ENCODE peak calls at places on chromosome 16, in five cellular contexts. One of them, this sample, is unnamed.
A peak's percentile ranks its signal among the peaks of the same experiment; 100 is the strongest.

GRCh38 chr16:48366165-48367093 is 18.8 kb downstream of the SIAH1 start:
- DNase-seq in GM12892: no peak
- DNase-seq in HepG2: peak; percentile 79
- DNase-seq in H1: no peak
- DNase-seq in K562: peak; percentile 35
- DNase-seq in this sample: peak; percentile 32

GRCh38 chr16:75265911-75266701 is 14.7 kb upstream of the BCAR1 start:
- DNase-seq in H1: no peak
- DNase-seq in HepG2: peak; percentile 84
- DNase-seq in GM12892: peak; percentile 98
- DNase-seq in K562: peak; percentile 95
- DNase-seq in this sample: peak; percentile 93

GRCh38 chr16:64132686-64133085 is 989.2 kb downstream of the CDH11 start:
- DNase-seq in H1: no peak
- DNase-seq in K562: no peak
- DNase-seq in GM12892: no peak
- DNase-seq in HepG2: no peak
- DNase-seq in this sample: no peak

GRCh38 chr16:89374393-89374948 is 115.9 kb downstream of the ANKRD11 start:
- DNase-seq in H1: no peak
- DNase-seq in HepG2: no peak
- DNase-seq in K562: no peak
- DNase-seq in GM12892: no peak
- DNase-seq in this sample: no peak

GRCh38 chr16:73047536-73048291 is at the start of gene ZFHX3:
- DNase-seq in GM12892: no peak
- DNase-seq in K562: no peak
- DNase-seq in HepG2: peak; percentile 76
- DNase-seq in H1: no peak
- DNase-seq in this sample: peak; percentile 56

GRCh38 chr16:83967838-83968482 is at the start of gene NECAB2:
- DNase-seq in H1: no peak
- DNase-seq in GM12892: peak; percentile 76
- DNase-seq in HepG2: no peak
- DNase-seq in K562: peak; percentile 95
- DNase-seq in this sample: peak; percentile 82

GRCh38 chr16:67734731-67735201 is 15.7 kb upstream of the GFOD2 start:
- DNase-seq in GM12892: no peak
- DNase-seq in K562: no peak
- DNase-seq in HepG2: no peak
- DNase-seq in H1: no peak
- DNase-seq in this sample: no peak

GRCh38 chr16:1102333-1102700 is 6.3 kb upstream of the C1QTNF8 start:
- DNase-seq in HepG2: no peak
- DNase-seq in GM12892: no peak
- DNase-seq in H1: no peak
- DNase-seq in K562: no peak
- DNase-seq in this sample: no peak

GRCh38 chr16:68642436-68643064 is 2.6 kb upstream of the CDH3 start:
- DNase-seq in GM12892: no peak
- DNase-seq in H1: peak; percentile 31
- DNase-seq in K562: no peak
- DNase-seq in HepG2: no peak
- DNase-seq in this sample: no peak

GRCh38 chr16:23679274-23679985 is 741 bp downstream of the PLK1 start:
- DNase-seq in GM12892: peak; percentile 58
- DNase-seq in HepG2: peak; percentile 63
- DNase-seq in H1: no peak
- DNase-seq in K562: peak; percentile 91
- DNase-seq in this sample: peak; percentile 52

GRCh38 chr16:3785413-3785812 is 68.1 kb upstream of the TRAP1 start:
- DNase-seq in H1: no peak
- DNase-seq in HepG2: no peak
- DNase-seq in GM12892: no peak
- DNase-seq in K562: no peak
- DNase-seq in this sample: no peak

GRCh38 chr16:59635674-59636073 is 901.6 kb upstream of the GOT2 start:
- DNase-seq in K562: no peak
- DNase-seq in H1: no peak
- DNase-seq in GM12892: no peak
- DNase-seq in HepG2: no peak
- DNase-seq in this sample: no peak

GRCh38 chr16:48117217-48118105 is 38.3 kb downstream of the ABCC12 start:
- DNase-seq in H1: peak; percentile 71
- DNase-seq in GM12892: peak; percentile 83
- DNase-seq in K562: peak; percentile 89
- DNase-seq in HepG2: peak; percentile 81
- DNase-seq in this sample: peak; percentile 87

GRCh38 chr16:2686912-2687507 is 4.7 kb downstream of the KCTD5 start:
- DNase-seq in GM12892: peak; percentile 90
- DNase-seq in HepG2: no peak
- DNase-seq in H1: no peak
- DNase-seq in K562: peak; percentile 40
- DNase-seq in this sample: peak; percentile 90

GRCh38 chr16:74607967-74608356 is 1.0 kb upstream of the GLG1 start:
- DNase-seq in GM12892: no peak
- DNase-seq in HepG2: no peak
- DNase-seq in H1: no peak
- DNase-seq in K562: no peak
- DNase-seq in this sample: no peak

GRCh38 chr16:26281681-26282080 is 589.9 kb downstream of the HS3ST4 start:
- DNase-seq in K562: no peak
- DNase-seq in GM12892: no peak
- DNase-seq in H1: no peak
- DNase-seq in HepG2: no peak
- DNase-seq in this sample: no peak

GRCh38 chr16:73043828-73044493 is 4.0 kb downstream of the ZFHX3 start:
- DNase-seq in K562: no peak
- DNase-seq in GM12892: no peak
- DNase-seq in H1: no peak
- DNase-seq in HepG2: no peak
- DNase-seq in this sample: no peak

GRCh38 chr16:71520550-71520949 is 5.7 kb upstream of the CHST4 start:
- DNase-seq in GM12892: no peak
- DNase-seq in HepG2: no peak
- DNase-seq in H1: no peak
- DNase-seq in K562: no peak
- DNase-seq in this sample: no peak

GRCh38 chr16:27795992-27796614 is 246.2 kb downstream of the KATNIP start:
- DNase-seq in HepG2: peak; percentile 51
- DNase-seq in H1: peak; percentile 21
- DNase-seq in K562: peak; percentile 35
- DNase-seq in GM12892: no peak
- DNase-seq in this sample: no peak

GRCh38 chr16:30609928-30610839 is at the start of gene ZNF689:
- DNase-seq in HepG2: peak; percentile 98
- DNase-seq in K562: peak; percentile 99
- DNase-seq in GM12892: peak; percentile 85
- DNase-seq in H1: peak; percentile 99
- DNase-seq in this sample: peak; percentile 89

GRCh38 chr16:75225678-75226515 is 7.1 kb downstream of the CTRB1 start:
- DNase-seq in HepG2: no peak
- DNase-seq in GM12892: no peak
- DNase-seq in K562: no peak
- DNase-seq in H1: no peak
- DNase-seq in this sample: no peak

GRCh38 chr16:88078111-88078775 is 127.0 kb downstream of the BANP start:
- DNase-seq in K562: no peak
- DNase-seq in HepG2: no peak
- DNase-seq in GM12892: no peak
- DNase-seq in H1: no peak
- DNase-seq in this sample: no peak
- TF ChIP-seq POLR2A in K562: no peak
- TF ChIP-seq POLR2A in HepG2: no peak
- TF ChIP-seq POLR2A in GM12892: no peak
- TF ChIP-seq POLR2A in H1: no peak
- TF ChIP-seq POLR2A in this sample: no peak

DNA sequence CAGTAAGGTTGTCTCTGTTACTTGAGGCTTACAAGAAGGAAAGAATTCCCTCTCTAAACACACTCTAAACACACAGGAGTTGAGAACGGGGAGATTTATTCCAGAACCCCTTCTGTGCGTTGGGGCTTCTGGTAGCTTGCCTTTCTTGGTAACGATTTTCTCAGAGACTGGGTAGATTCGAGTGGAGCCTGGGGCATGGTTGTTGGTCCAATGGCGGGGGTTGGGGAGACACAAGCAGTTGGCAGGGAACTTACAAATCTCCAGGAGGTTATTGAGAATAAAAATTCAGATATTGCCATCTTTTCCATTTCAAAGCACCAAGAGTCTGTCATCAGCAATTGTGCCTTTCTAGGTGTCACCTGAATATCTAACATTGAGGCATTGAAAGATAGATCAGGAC is 251.7 kb downstream of the CDH13 start:
- DNase-seq in H1: no peak
- DNase-seq in K562: no peak
- DNase-seq in HepG2: no peak
- DNase-seq in GM12892: no peak
- DNase-seq in this sample: no peak
- TF ChIP-seq TAF1 in H1: no peak
- TF ChIP-seq TAF1 in K562: no peak
- TF ChIP-seq TAF1 in HepG2: no peak
- TF ChIP-seq TAF1 in GM12892: no peak
- TF ChIP-seq TAF1 in this sample: no peak

DNA sequence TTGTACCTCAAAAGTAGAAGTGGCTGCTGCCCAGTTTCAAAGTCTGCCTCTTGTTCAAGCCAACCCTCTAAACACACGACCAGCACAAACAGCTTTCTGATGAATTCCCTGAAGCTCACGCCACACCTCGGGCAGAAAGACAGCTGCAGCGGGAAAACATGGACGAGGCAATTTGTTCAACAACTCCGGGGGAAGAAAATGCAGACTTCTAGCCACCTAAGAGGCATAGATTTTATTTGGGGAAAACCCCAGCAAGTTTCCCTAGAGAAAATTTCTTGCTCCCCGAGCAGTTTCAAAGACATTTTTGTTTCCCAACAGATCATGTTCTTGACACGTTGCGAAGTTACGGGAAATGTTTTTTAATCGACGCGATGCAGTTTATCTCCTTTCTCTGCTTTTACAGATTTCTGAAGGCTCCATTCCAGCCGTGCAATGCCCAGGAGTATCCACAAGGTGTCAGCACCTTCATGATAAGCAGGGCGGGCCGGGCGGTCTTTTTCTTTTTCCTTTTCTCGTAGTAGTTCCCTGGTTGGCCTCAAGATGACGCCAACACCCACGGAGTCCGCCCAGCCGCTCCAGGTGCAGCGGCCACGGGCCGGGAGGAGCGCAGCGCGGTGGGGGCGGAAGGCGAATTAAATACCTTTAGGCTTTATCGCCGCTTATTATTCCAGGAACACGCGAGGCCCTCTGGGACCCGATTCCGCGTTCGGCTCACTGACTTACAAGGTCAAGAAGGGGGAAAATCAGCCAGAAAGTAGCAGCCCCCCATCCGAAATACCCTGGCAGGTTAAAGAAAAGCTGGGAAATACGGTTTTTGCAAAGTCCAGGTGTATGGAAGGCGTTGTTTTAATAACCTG is 2.9 kb upstream of the FOXC2 start:
- DNase-seq in GM12892: peak; percentile 78
- DNase-seq in K562: peak; percentile 86
- DNase-seq in H1: no peak
- DNase-seq in HepG2: peak; percentile 81
- DNase-seq in this sample: peak; percentile 81
- TF ChIP-seq POLR2A in GM12892: no peak
- TF ChIP-seq POLR2A in K562: no peak
- TF ChIP-seq POLR2A in H1: no peak
- TF ChIP-seq POLR2A in HepG2: no peak
- TF ChIP-seq POLR2A in this sample: no peak

GRCh38 chr16:97822-98221 is 19.8 kb downstream of the MPG start:
- DNase-seq in HepG2: no peak
- DNase-seq in GM12892: no peak
- DNase-seq in K562: no peak
- DNase-seq in H1: no peak
- DNase-seq in this sample: no peak
- TF ChIP-seq TAF1 in HepG2: no peak
- TF ChIP-seq TAF1 in GM12892: no peak
- TF ChIP-seq TAF1 in K562: no peak
- TF ChIP-seq TAF1 in H1: no peak
- TF ChIP-seq TAF1 in this sample: no peak

DNA sequence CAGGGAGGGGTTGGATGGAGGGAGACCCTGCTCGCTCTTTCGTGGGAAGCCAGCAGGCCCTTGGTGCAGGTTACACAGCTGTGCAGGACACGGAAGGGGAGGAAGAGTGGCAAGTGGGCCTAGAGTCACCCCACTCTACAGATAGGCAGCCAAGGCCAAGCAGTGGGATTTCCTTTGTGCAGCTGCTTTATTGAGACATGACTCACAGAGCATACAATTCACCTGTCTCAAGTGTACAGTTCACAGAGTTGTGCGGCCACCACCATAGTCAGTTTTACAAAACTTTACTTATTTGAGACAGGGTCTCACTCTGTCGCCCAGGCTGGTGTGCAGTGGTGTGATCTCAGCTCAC is 91.2 kb upstream of the CIBAR2 start:
- DNase-seq in H1: no peak
- DNase-seq in HepG2: no peak
- DNase-seq in K562: no peak
- DNase-seq in GM12892: no peak
- DNase-seq in this sample: no peak
- TF ChIP-seq POLR2A in H1: no peak
- TF ChIP-seq POLR2A in HepG2: no peak
- TF ChIP-seq POLR2A in K562: no peak
- TF ChIP-seq POLR2A in GM12892: no peak
- TF ChIP-seq POLR2A in this sample: no peak

GRCh38 chr16:8496364-8496763 is 93.9 kb downstream of the TMEM114 start:
- DNase-seq in GM12892: no peak
- DNase-seq in HepG2: no peak
- DNase-seq in K562: no peak
- DNase-seq in H1: no peak
- DNase-seq in this sample: no peak
- TF ChIP-seq TAF1 in GM12892: no peak
- TF ChIP-seq TAF1 in HepG2: no peak
- TF ChIP-seq TAF1 in K562: no peak
- TF ChIP-seq TAF1 in H1: no peak
- TF ChIP-seq TAF1 in this sample: no peak

DNA sequence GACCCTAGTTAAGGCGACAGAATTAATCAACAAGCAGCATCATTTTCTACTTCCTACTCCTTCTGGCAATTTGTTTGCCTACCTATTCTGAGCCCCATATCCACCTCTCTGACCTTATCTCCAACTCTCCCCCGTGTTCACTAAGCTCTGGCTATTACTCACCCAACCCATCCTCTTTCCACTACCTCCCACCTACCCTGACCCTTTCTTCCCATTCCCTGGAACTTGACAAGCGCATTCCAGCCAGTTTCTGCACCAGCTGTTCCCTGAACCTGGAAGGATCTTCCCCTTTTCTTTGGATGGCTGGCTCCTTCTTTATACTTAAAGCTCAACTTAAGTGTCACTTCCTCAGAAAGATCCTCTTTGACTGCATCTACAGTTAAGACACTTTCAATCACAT is 2.3 kb downstream of the DCUN1D3 start:
- DNase-seq in HepG2: no peak
- DNase-seq in GM12892: no peak
- DNase-seq in K562: no peak
- DNase-seq in H1: no peak
- DNase-seq in this sample: no peak
- TF ChIP-seq POLR2A in HepG2: no peak
- TF ChIP-seq POLR2A in GM12892: no peak
- TF ChIP-seq POLR2A in K562: no peak
- TF ChIP-seq POLR2A in H1: no peak
- TF ChIP-seq POLR2A in this sample: no peak

GRCh38 chr16:22383827-22384226 is 9.4 kb upstream of the CDR2 start:
- DNase-seq in HepG2: no peak
- DNase-seq in H1: no peak
- DNase-seq in K562: no peak
- DNase-seq in GM12892: no peak
- DNase-seq in this sample: no peak
- TF ChIP-seq TAF1 in HepG2: no peak
- TF ChIP-seq TAF1 in H1: no peak
- TF ChIP-seq TAF1 in K562: no peak
- TF ChIP-seq TAF1 in GM12892: no peak
- TF ChIP-seq TAF1 in this sample: no peak

This sample was measured in GM12891.